ENCODE peak calls at places on chromosome 1, in seven cellular contexts. R is spleen; G is body of pancreas; D is adrenal gland; U is CD8-positive, alpha-beta T cell; F is small intestine; Y is pancreas. E is an unnamed sample.
A peak's percentile ranks its signal among the peaks of the same experiment; 100 is the strongest.

GRCh38 chr1:145992502-145992936 is 3.9 kb downstream of the TXNIP start:
- DNase-seq in R (no peak), F (peak; percentile 44), U (no peak), D (peak; percentile 55), G (no peak), Y (no peak), E (no peak)

GRCh38 chr1:53080769-53081168 is 18.8 kb downstream of the PODN start:
- DNase-seq in U (no peak), R (peak; percentile 74), D (no peak), F (no peak), G (no peak), Y (peak; percentile 48), E (no peak)

GRCh38 chr1:24385160-24385939 is 28.2 kb downstream of the STPG1 start:
- DNase-seq in U (no peak), D (no peak), F (peak; percentile 40), G (no peak), R (no peak), Y (no peak), E (no peak)

GRCh38 chr1:165034136-165034535 is 322.4 kb downstream of the LMX1A start:
- DNase-seq in U (no peak), F (no peak), G (no peak), Y (no peak), R (no peak), D (no peak), E (no peak)

GRCh38 chr1:193486671-193487229 is 300.3 kb upstream of the B3GALT2 start:
- DNase-seq in G (no peak), F (no peak), R (no peak), Y (no peak), U (no peak), D (no peak), E (no peak)

GRCh38 chr1:199877626-199878384 is 149.7 kb upstream of the NR5A2 start:
- DNase-seq in G (no peak), Y (no peak), D (no peak), R (no peak), U (no peak), F (peak; percentile 81), E (no peak)

GRCh38 chr1:225554216-225554812 is 98.6 kb downstream of the ENAH start:
- DNase-seq in G (no peak), F (peak; percentile 21), U (no peak), D (no peak), R (no peak), Y (no peak), E (no peak)

GRCh38 chr1:39954261-39954869 is 580 bp upstream of the MFSD2A start:
- DNase-seq in Y (no peak), R (no peak), D (no peak), G (no peak), U (no peak), F (no peak), E (no peak)

GRCh38 chr1:7669559-7670208 is 101.4 kb upstream of the VAMP3 start:
- DNase-seq in G (peak; percentile 68), U (peak; percentile 57), F (peak; percentile 38), Y (peak; percentile 61), D (peak; percentile 77), R (no peak), E (peak; percentile 52)

GRCh38 chr1:151620286-151620685 is 8.4 kb downstream of the SNX27 start:
- DNase-seq in Y (no peak), F (no peak), U (no peak), G (no peak), R (no peak), D (no peak), E (no peak)

GRCh38 chr1:113040041-113040440 is 33.0 kb upstream of the LRIG2 start:
- DNase-seq in G (no peak), D (no peak), U (no peak), Y (no peak), F (peak; percentile 49), R (no peak), E (no peak)

GRCh38 chr1:225712391-225712790 is 59.5 kb upstream of the ENAH start:
- DNase-seq in R (no peak), U (no peak), D (no peak), Y (no peak), G (no peak), F (no peak), E (no peak)

GRCh38 chr1:228074954-228075730 is 7.4 kb upstream of the ARF1 start:
- DNase-seq in D (no peak), R (peak; percentile 72), G (no peak), F (no peak), U (no peak), Y (peak; percentile 43), E (no peak)

GRCh38 chr1:68571499-68571898 is 74.6 kb upstream of the DEPDC1 start:
- DNase-seq in D (no peak), U (no peak), G (no peak), R (no peak), Y (no peak), F (no peak), E (no peak)

GRCh38 chr1:204472660-204473059 is 21.9 kb downstream of the PIK3C2B start:
- DNase-seq in U (no peak), R (no peak), F (no peak), D (no peak), Y (no peak), G (no peak), E (no peak)

GRCh38 chr1:109252893-109253802 is 3.8 kb downstream of the CELSR2 start:
- DNase-seq in R (peak; percentile 73), U (no peak), G (no peak), F (no peak), Y (no peak), D (peak; percentile 79), E (peak; percentile 82)

GRCh38 chr1:53107570-53108322 is 34.7 kb downstream of the SLC1A7 start:
- DNase-seq in F (no peak), R (no peak), D (no peak), U (no peak), Y (no peak), G (no peak), E (no peak)

GRCh38 chr1:231625975-231626534 is 535 bp upstream of the DISC1 start:
- DNase-seq in U (no peak), G (no peak), D (no peak), F (no peak), Y (no peak), R (no peak), E (no peak)

DNA sequence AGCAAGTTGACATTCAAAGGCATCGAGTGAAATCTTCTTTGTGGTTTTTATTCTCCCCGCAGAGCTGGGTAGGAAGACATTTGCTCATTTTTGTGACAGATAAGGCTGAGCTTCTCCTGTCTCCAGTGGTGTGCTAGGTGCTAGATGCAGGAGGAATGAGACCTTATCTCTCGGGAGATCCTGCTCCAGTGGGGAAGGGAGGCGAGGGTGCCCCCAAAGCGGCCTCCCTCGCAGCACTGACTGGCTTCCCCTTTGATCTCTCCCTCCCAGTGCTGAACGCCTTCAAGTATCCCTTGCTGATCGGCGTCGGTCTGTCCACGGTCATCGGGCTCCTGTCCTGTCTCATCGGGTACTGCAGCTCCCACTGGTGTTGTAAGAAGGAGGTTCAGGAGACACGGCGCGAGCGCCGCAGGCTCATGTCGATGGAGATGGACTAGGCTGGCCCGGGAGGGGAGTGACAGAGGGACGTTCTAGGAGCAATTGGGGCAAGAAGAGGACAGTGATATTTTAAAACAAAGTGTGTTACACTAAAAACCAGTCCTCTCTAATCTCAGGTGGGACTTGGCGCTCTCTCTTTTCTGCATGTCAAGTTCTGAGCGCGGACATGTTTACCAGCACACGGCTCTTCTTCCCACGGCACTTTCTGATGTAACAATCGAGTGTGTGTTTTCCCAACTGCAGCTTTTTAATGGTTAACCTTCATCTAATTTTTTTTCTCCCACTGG is 14.9 kb upstream of the CD101 start:
- DNase-seq in G (peak; percentile 35), R (no peak), Y (no peak), D (no peak), F (no peak), U (peak; percentile 26), E (no peak)
- H3K4me3 ChIP-seq in G (no peak overlapping the region), R (peak overlapping the region; percentile 19), Y (no peak overlapping the region), D (no peak overlapping the region), F (no peak overlapping the region), U (peak overlapping the region; percentile 53), E (no peak overlapping the region)

GRCh38 chr1:205547932-205548827 is 43.7 kb downstream of the CDK18 start:
- DNase-seq in Y (no peak), R (no peak), F (no peak), G (no peak), U (no peak), D (no peak), E (no peak)

GRCh38 chr1:205543351-205544305 is 39.2 kb downstream of the CDK18 start:
- DNase-seq in D (peak; percentile 87), F (no peak), Y (no peak), R (peak; percentile 84), G (peak; percentile 67), U (no peak), E (peak; percentile 71)

GRCh38 chr1:205546541-205546940 is 42.1 kb downstream of the CDK18 start:
- DNase-seq in G (no peak), F (no peak), R (no peak), U (no peak), Y (no peak), D (no peak), E (no peak)

GRCh38 chr1:205545001-205545919 is 40.8 kb downstream of the CDK18 start:
- DNase-seq in U (no peak), Y (no peak), G (no peak), F (no peak), D (no peak), R (no peak), E (no peak)

DNA sequence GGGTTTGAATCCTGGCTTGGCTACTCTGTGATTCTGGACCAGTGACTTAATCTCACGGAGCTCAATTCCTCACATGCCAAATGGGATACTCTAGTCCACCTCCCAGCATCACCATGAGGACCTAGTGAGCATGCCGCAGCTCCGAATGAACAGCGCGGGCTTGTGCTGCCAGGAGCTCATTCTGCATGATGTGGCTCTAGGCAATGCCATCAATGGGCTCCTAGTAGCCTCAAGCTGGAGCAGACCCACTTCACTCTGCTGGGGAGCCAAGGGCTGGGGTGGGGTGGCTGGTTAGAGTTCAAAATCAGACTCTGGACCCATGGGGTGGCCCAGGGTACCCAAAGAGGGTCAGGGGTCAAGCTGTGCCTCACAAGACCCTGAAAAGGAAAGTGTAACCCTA is 41.5 kb downstream of the CDK18 start:
- DNase-seq in Y (no peak), U (no peak), F (no peak), D (no peak), G (no peak), R (no peak), E (no peak)
- H3K9me3 ChIP-seq in Y (no peaks in the 10 kb centered on the region), U (no peaks in the 10 kb centered on the region), F (no peaks in the 10 kb centered on the region), D (no peaks in the 10 kb centered on the region), G (no peaks in the 10 kb centered on the region), R (no peaks in the 10 kb centered on the region), E (no peaks in the 10 kb centered on the region)

GRCh38 chr1:85047144-85047471 is 1.2 kb downstream of the MCOLN3 start:
- DNase-seq in U (no peak), G (no peak), D (no peak), F (no peak), Y (no peak), R (no peak), E (no peak)
- H3K4me3 ChIP-seq in U (no peak overlapping the region), G (no peak overlapping the region), D (no peak overlapping the region), F (no peak overlapping the region), Y (peak overlapping the region; percentile 63), R (peak overlapping the region; percentile 79), E (peak overlapping the region; percentile 50)

DNA sequence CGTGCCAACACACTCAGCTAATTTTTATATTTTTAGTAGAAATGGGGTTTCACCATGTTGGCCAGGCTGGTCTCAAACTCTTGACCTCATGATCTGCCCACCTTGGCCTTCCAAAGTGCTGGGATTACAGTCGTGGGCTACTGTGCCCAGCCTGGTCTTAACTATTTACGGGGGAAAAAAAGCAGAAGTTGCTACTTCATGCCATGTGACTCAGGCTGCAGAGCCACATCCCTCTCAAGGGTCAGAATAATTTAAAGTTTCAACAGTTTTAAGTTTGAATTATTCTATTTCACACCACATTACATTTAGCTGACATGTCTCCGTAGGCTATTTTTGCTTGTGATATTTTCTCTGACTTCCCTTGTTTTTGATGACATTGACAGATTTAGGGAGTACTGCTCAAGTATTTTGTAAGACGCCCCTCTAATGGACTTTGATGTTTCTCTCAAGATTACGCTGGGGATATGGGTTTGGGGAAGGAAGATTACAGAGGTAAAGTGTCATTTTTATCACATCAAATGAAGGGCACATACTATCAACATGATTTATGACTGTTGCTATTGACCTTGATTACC is 14.6 kb upstream of the AGBL4 start:
- DNase-seq in F (no peak), D (no peak), G (no peak), R (no peak), Y (no peak), U (no peak), E (no peak)
- H3K9me3 ChIP-seq in F (no peaks in the 10 kb centered on the region), D (no peaks in the 10 kb centered on the region), G (no peaks in the 10 kb centered on the region), R (no peaks in the 10 kb centered on the region), Y (no peaks in the 10 kb centered on the region), U (no peaks in the 10 kb centered on the region), E (no peaks in the 10 kb centered on the region)